ENCODE peak calls at places on chromosomes 16 and 17, in four cellular contexts. J is GM06990, H is GM20000, Z is B cell. P is an unnamed sample.

GRCh38 chr17:62724398-62725146 is 83.5 kb downstream of the MARCHF10 start:
- DNase-seq in J (peak), H (peak), Z (peak), P (peak)

GRCh38 chr16:66898207-66898606 is 17.9 kb downstream of the PDP2 start:
- DNase-seq in J (no peak), H (no peak), Z (no peak), P (no peak)

GRCh38 chr16:10876799-10877341 is at the start of gene CIITA:
- DNase-seq in J (peak), H (peak), Z (peak), P (peak)

GRCh38 chr16:67000384-67001158 is 12.2 kb downstream of the CES4A start:
- DNase-seq in J (peak), H (peak), Z (peak), P (peak)

GRCh38 chr16:85460983-85461813 is 151.9 kb upstream of the GSE1 start:
- DNase-seq in J (no peak), H (no peak), Z (no peak), P (peak)

GRCh38 chr16:50509521-50510341 is 38.5 kb upstream of the NKD1 start:
- DNase-seq in J (peak), H (peak), Z (peak), P (peak)

GRCh38 chr17:6524520-6524919 is 31.8 kb downstream of the PITPNM3 start:
- DNase-seq in J (no peak), H (no peak), Z (no peak), P (no peak)

GRCh38 chr17:80889897-80890550 is 101.6 kb upstream of the CHMP6 start:
- DNase-seq in J (no peak), H (no peak), Z (no peak), P (peak)

GRCh38 chr17:80846932-80847331 is 144.7 kb upstream of the CHMP6 start:
- DNase-seq in J (no peak), H (no peak), Z (no peak), P (peak)

GRCh38 chr16:47888142-47888541 is 267.7 kb downstream of the ABCC12 start:
- DNase-seq in J (no peak), H (no peak), Z (no peak), P (no peak)

GRCh38 chr17:18159551-18160120 is 24.0 kb upstream of the ALKBH5 start:
- DNase-seq in J (no peak), H (no peak), Z (no peak), P (no peak)

GRCh38 chr17:17511971-17512858 is 16.0 kb upstream of the RASD1 start:
- DNase-seq in J (no peak), H (no peak), Z (no peak), P (no peak)

GRCh38 chr16:2008631-2009301 is 855 bp downstream of the ZNF598 start:
- DNase-seq in J (no peak), H (peak), Z (no peak), P (peak)

GRCh38 chr17:1110844-1111598 is 68.8 kb downstream of the ABR start:
- DNase-seq in J (no peak), H (no peak), Z (no peak), P (peak)

GRCh38 chr17:67260051-67260987 is 15.3 kb upstream of the HELZ start:
- DNase-seq in J (no peak), H (no peak), Z (no peak), P (no peak)

GRCh38 chr17:27327397-27327796 is 33.5 kb downstream of the WSB1 start:
- DNase-seq in J (no peak), H (no peak), Z (no peak), P (no peak)

GRCh38 chr17:44197980-44198720 is 1.5 kb downstream of the ATXN7L3 start:
- DNase-seq in J (no peak), H (peak), Z (peak), P (peak)

GRCh38 chr17:58328195-58329034 is at the start of gene TSPOAP1:
- DNase-seq in J (peak), H (peak), Z (peak), P (peak)

GRCh38 chr17:14793237-14793636 is 471.9 kb downstream of the PMP22 start:
- DNase-seq in J (no peak), H (no peak), Z (no peak), P (no peak)

GRCh38 chr16:27318399-27319256 is 4.9 kb downstream of the IL4R start:
- DNase-seq in J (peak), H (peak), Z (no peak), P (peak)

GRCh38 chr17:30819941-30820705 is 4.4 kb downstream of the CRLF3 start:
- DNase-seq in J (no peak), H (no peak), Z (no peak), P (no peak)

GRCh38 chr16:86215979-86216585 is 294.2 kb upstream of the FOXF1 start:
- DNase-seq in J (no peak), H (no peak), Z (no peak), P (no peak)

GRCh38 chr17:30326816-30327215 is 7.0 kb downstream of the TMIGD1 start:
- DNase-seq in J (no peak), H (no peak), Z (no peak), P (no peak)

GRCh38 chr17:37458805-37459204 is 30.9 kb upstream of the DUSP14 start:
- DNase-seq in J (no peak), H (no peak), Z (no peak), P (no peak)

GRCh38 chr17:73196500-73196899 is 3.6 kb downstream of the COG1 start:
- DNase-seq in J (no peak), H (no peak), Z (no peak), P (no peak)

GRCh38 chr17:9475259-9475658 is 100.4 kb downstream of the STX8 start:
- DNase-seq in J (no peak), H (no peak), Z (no peak), P (no peak)

GRCh38 chr16:89430436-89431157 is 59.8 kb downstream of the ANKRD11 start:
- DNase-seq in J (no peak), H (no peak), Z (no peak), P (no peak)

GRCh38 chr16:75379911-75380847 is 53.1 kb downstream of the CFDP1 start:
- DNase-seq in J (peak), H (peak), Z (peak), P (peak)

GRCh38 chr16:381788-382717 is at the start of gene PGAP6:
- DNase-seq in J (peak), H (peak), Z (peak), P (peak)

GRCh38 chr17:64262422-64263260 is at the start of gene TEX2:
- DNase-seq in J (peak), H (peak), Z (peak), P (peak)

GRCh38 chr17:74453665-74454196 is 12.7 kb upstream of the CD300A start:
- DNase-seq in J (no peak), H (peak), Z (peak), P (no peak)

GRCh38 chr16:70520612-70521297 is 2.6 kb downstream of the COG4 start:
- DNase-seq in J (peak), H (peak), Z (no peak), P (peak)

GRCh38 chr17:54455251-54455868 is 445.3 kb upstream of the TOM1L1 start:
- DNase-seq in J (no peak), H (no peak), Z (no peak), P (no peak)

GRCh38 chr17:38509008-38509771 is 80.9 kb downstream of the ARHGAP23 start:
- DNase-seq in J (peak), H (peak), Z (peak), P (peak)

GRCh38 chr17:38508570-38508950 is 80.3 kb downstream of the ARHGAP23 start:
- DNase-seq in J (no peak), H (no peak), Z (no peak), P (no peak)

GRCh38 chr17:38509772-38510423 is 81.6 kb downstream of the ARHGAP23 start:
- DNase-seq in J (no peak), H (peak), Z (no peak), P (no peak)

GRCh38 chr17:38507921-38508569 is 79.8 kb downstream of the ARHGAP23 start:
- DNase-seq in J (no peak), H (no peak), Z (no peak), P (no peak)

DNA sequence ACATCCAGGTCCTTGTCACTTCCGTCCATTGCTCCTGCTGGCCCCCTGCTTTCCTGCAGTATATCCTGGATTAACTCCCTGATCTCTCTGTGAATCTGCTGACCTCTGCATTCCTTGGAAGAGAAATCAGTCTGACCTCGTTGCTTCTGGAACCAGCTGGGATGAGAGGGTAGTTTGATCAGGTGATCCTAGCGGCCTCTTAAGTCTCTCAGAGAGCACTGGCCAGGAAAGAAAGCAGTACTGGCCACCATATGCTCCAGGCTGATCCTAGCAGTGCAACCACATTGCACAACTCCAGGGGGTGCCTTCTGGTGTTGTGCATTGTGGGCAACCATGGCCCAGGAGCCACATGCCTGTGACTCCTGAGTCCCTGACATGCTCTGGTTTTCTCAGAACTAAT is 79.2 kb downstream of the ARHGAP23 start:
- DNase-seq in J (no peak), H (no peak), Z (no peak), P (no peak)
- TF ChIP-seq CTCF in J (no peak), H (no peak), Z (no peak), P (no peak)

GRCh38 chr16:23544436-23544835 is 12.7 kb downstream of the EARS2 start:
- DNase-seq in J (no peak), H (no peak), Z (no peak), P (no peak)

GRCh38 chr16:23535901-23536300 is 21.2 kb downstream of the EARS2 start:
- DNase-seq in J (no peak), H (no peak), Z (no peak), P (no peak)

GRCh38 chr16:23538919-23539278 is 18.3 kb downstream of the EARS2 start:
- DNase-seq in J (no peak), H (no peak), Z (no peak), P (no peak)

GRCh38 chr16:23537390-23537789 is 19.8 kb downstream of the EARS2 start:
- DNase-seq in J (no peak), H (no peak), Z (no peak), P (no peak)

DNA sequence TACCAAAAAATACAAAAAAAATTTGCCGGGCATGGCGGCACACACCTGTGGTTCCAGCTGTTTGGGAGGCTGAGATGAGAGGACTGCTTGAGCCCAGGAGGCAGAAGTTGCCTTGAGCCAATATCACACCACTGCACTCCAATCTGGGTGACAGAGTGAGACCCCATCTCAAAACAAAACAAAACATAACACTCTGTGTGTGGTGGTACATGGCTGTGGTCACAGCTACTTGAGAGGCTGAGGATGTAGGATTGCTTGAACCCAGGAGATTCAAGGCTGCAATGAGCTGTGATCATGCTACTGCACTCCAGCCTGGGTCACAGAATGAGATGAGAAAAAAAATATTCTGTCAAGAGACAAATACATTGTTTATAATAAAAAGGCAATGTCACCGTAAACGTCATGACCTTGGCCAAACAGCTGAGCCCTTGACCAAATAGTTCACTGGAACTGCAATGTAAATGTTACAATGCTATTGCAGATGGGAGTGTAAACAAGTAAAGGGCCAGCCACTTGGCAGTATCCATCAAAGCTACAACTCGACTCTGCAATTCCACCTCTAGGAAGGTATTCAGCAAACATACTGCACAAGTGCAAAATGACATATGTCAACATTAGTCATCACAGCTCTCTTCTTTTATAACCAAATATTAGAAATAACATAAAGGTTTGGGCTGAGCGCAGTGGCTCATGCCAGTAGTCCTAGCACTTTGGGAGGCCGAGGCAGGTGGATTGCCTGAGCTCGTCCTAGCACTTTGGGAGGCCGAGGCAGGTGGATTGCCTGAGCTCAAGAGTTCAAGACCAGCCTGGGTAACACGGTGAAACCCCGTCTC is 16.9 kb downstream of the EARS2 start:
- DNase-seq in J (no peak), H (no peak), Z (no peak), P (no peak)
- TF ChIP-seq CTCF in J (no peak), H (no peak), Z (no peak), P (no peak)

DNA sequence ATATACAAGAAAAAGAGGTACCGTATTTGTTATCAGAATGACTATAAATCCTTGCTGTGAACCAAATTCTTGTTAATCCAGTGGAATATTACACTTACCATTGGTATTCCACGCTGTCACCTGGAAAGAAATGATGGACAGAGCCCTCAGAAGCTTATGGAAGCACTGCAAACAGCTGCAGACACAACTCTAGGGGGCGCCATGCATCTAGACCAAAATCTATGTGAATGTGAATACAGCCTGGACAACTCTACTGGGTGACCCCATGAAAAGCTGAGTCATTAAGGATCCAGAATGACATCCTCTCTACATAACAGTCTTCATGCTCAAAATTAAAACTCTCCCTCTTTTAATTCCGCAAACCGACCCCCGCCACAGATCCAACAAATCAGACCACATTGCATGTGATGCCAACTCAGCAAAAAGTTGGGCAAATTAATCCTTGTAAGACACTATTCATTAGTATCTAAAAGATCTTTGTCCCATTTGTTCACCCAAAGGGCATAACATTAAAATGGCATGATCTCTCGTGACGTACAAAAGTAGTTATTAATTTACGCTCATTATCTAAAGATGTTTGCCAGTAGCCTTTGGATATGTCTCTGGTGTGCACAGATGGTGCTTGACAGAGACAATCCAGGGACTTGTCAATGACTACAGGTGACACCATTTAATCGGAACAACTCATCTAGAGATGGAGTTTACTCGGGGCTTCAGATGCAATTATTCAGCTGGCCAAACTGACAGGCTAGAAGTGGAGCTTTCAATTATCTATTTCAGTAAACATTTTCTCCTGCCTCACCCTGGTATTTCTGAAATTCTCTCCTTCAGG is 552.7 kb upstream of the PSMD7 start:
- DNase-seq in J (no peak), H (no peak), Z (no peak), P (peak)
- TF ChIP-seq CTCF in J (no peak), H (no peak), Z (no peak), P (no peak)

GRCh38 chr16:28977703-28978641 is 3.4 kb downstream of the SPNS1 start:
- DNase-seq in J (no peak), H (peak), Z (peak), P (no peak)
- TF ChIP-seq CTCF in J (peak), H (peak), Z (peak), P (peak)

DNA sequence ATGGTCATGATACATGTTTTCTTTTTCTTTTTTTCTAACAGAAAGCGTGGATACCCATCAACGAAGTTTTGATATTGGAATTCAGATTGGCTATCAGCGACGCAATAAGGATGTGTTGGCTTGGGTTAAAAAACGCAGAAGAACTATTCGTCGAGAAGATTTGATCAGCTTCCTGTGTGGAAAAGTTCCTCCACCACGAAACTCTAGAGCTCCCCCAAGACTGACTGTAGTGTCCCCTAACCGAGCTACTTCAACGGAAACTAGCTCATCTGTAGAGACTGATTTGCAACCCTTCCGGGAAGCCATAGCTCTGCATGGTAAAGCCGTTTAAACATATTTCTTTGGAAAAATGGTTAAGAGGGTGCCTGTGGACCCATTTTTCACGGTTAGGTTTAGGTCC is 11.5 kb downstream of the HAPSTR1 start:
- DNase-seq in J (no peak), H (no peak), Z (no peak), P (peak)
- TF ChIP-seq CTCF in J (no peak), H (no peak), Z (no peak), P (no peak)